ENCODE peak calls at places on chromosomes 13 and 19, in seven cellular contexts. O is sigmoid colon; T is body of pancreas; J is heart left ventricle; W is tibial nerve; G is CD8-positive, alpha-beta T cell; I is upper lobe of left lung. L is an unnamed sample. For H3K9me3, the result is how much of the 10 kb centered on the place peaks cover.

GRCh38 chr13:25806304-25806974 is 245.4 kb downstream of the SHISA2 start:
- DNase-seq in G (no peak), J (no peak), W (no peak), O (no peak), I (no peak), T (no peak), L (no peak)

GRCh38 chr13:39688699-39689405 is 33.4 kb downstream of the COG6 start:
- DNase-seq in G (no peak), O (no peak), W (no peak), T (no peak), J (no peak), I (no peak), L (no peak)

GRCh38 chr19:39352549-39353285 is 10.5 kb downstream of the SAMD4B start:
- DNase-seq in J (no peak), O (no peak), G (no peak), I (no peak), W (no peak), T (no peak), L (no peak)

GRCh38 chr13:113882716-113883115 is 18.8 kb upstream of the GAS6 start:
- DNase-seq in I (no peak), J (no peak), G (no peak), O (no peak), W (no peak), T (no peak), L (no peak)

GRCh38 chr13:108083056-108083455 is 132.3 kb downstream of the LIG4 start:
- DNase-seq in I (no peak), J (no peak), W (no peak), T (no peak), G (no peak), O (no peak), L (no peak)

GRCh38 chr19:55526216-55527196 is 10.4 kb downstream of the SBK2 start:
- DNase-seq in O (no peak), W (no peak), I (peak), G (no peak), J (peak), T (peak), L (peak)

GRCh38 chr19:13718733-13719132 is 45.6 kb upstream of the MRI1 start:
- DNase-seq in T (peak), W (no peak), J (no peak), G (no peak), O (no peak), I (no peak), L (no peak)

GRCh38 chr19:4367781-4368127 is 24.4 kb downstream of the MPND start:
- DNase-seq in W (no peak), T (no peak), G (no peak), I (no peak), O (no peak), J (no peak), L (peak)

GRCh38 chr13:73849292-73849691 is 284.9 kb downstream of the KLF12 start:
- DNase-seq in O (no peak), W (no peak), G (peak), I (no peak), T (no peak), J (no peak), L (no peak)

GRCh38 chr13:34361528-34361927 is 543.6 kb downstream of the RFC3 start:
- DNase-seq in J (no peak), O (no peak), W (no peak), I (no peak), T (no peak), G (no peak), L (no peak)
- H3K27ac ChIP-seq in J (no peak), O (peak), W (no peak), I (no peak), T (no peak), G (no peak), L (no peak)

DNA sequence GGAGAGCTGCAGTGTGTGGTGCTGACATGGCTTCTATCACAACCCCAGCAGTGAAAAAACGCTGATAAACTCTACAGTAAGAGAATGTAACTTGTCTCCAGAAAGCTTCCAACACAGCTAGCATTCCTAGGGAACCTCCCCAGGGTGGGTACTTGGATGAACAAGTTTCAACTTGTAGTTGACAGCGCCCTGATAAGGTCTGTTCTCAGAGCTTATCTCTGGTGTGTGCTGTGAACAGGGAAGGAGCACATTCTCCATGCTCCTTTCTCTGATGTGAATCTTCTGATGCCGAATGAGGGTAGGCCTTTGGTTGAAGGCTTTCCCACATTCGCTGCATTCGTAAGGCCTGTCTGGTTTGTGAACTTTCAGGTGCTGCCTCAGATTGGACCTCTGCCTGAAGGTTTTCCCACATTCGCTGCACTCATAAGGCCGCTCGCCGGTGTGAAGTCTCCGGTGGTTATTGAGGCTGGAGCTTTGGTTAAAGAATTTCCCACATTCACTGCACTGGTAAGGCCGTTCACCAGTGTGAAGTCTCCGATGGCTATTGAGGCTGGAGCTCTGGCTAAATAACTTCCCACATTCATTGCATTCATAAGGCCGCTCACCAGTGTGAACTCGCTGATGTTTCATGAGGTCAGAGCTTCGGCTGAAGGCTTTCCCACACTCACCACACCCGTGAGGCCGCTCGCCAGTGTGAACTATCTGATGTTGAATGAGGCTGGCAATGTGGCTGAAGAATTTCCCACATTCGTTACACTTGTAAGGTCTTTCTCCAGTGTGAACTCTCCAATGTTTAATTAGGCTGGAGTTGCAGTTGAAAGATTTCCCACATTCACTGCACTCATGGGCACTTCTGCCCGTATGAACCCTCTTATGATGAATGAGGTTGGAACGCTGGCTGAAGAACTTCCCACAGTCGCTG is 5.9 kb downstream of the ZNF792 start:
- DNase-seq in W (no peak), O (no peak), G (no peak), J (no peak), I (no peak), T (no peak), L (no peak)
- H3K9me3 ChIP-seq in W (under half), O (under half), G (half or more), J (half or more), I (half or more), T (under half), L (under half)

DNA sequence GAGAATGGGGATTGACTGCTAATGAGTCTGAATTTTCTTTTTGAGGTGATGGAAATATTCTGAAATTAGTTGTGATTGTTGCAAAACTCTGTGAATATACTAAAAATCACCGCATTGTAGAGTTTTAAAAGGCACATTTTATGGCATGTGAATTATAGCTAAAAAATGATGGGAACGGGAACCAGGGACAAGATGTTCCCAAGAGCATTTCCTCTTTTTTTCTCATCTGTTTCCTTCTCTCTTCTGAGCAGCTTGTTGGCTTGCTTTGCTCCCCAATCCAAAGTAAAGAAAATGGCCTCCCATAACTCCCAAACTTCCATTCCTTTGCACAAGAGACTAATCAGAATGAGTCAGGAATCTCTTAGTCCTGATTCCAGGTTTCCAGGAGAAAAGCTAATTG is 459.2 kb downstream of the TSHZ3 start:
- DNase-seq in W (no peak), O (no peak), G (no peak), T (no peak), I (no peak), J (no peak), L (no peak)
- TF ChIP-seq CTCF in W (no peak), O (no peak), G (no peak), T (no peak), I (no peak), J (no peak), L (no peak)

GRCh38 chr13:59409651-59410200 is 754.0 kb downstream of the DIAPH3 start:
- DNase-seq in O (no peak), J (no peak), W (no peak), G (no peak), T (no peak), I (no peak), L (no peak)
- H3K27ac ChIP-seq in O (peak), J (no peak), W (no peak), G (no peak), T (peak), I (no peak), L (no peak)

GRCh38 chr13:79492313-79492798 is 11.4 kb downstream of the NDFIP2 start:
- DNase-seq in W (no peak), T (no peak), J (no peak), O (no peak), I (no peak), G (no peak), L (no peak)

GRCh38 chr13:79492918-79493594 is 12.1 kb downstream of the NDFIP2 start:
- DNase-seq in G (no peak), O (no peak), T (no peak), I (no peak), J (no peak), W (no peak), L (no peak)

GRCh38 chr13:79490326-79490725 is 9.4 kb downstream of the NDFIP2 start:
- DNase-seq in G (no peak), O (no peak), I (no peak), W (no peak), T (no peak), J (no peak), L (no peak)

GRCh38 chr13:79490846-79491245 is 9.9 kb downstream of the NDFIP2 start:
- DNase-seq in J (no peak), I (no peak), T (no peak), G (no peak), O (no peak), W (no peak), L (no peak)

DNA sequence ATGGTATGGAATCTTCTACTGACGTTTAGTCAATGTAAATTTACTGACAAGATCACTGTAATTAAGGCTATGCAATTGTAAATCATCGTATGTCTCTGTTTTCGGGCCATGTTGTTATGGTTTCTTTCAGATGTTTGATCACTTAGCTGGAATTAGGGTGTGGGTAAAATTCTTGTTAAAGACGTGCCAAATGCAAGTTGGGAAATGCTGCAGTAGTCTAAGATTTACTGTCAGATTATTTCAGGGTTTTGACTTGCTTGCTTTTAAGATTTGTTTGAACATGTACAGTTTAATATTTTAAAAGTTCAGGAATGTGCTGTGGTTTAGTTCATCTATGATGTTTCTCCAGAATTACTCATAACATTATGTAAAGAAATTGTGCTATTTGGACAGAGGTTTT is 10.8 kb downstream of the NDFIP2 start:
- DNase-seq in O (no peak), T (no peak), J (no peak), G (no peak), W (no peak), I (no peak), L (no peak)
- H3K9me3 ChIP-seq in O (under half), T (under half), J (under half), G (under half), W (under half), I (under half), L (under half)

GRCh38 chr13:29156136-29156535 is 336.0 kb downstream of the MTUS2 start:
- DNase-seq in T (no peak), G (no peak), J (no peak), O (no peak), I (no peak), W (no peak), L (no peak)
- TF ChIP-seq CTCF in T (no peak), G (no peak), J (no peak), O (no peak), I (no peak), W (no peak), L (no peak)

DNA sequence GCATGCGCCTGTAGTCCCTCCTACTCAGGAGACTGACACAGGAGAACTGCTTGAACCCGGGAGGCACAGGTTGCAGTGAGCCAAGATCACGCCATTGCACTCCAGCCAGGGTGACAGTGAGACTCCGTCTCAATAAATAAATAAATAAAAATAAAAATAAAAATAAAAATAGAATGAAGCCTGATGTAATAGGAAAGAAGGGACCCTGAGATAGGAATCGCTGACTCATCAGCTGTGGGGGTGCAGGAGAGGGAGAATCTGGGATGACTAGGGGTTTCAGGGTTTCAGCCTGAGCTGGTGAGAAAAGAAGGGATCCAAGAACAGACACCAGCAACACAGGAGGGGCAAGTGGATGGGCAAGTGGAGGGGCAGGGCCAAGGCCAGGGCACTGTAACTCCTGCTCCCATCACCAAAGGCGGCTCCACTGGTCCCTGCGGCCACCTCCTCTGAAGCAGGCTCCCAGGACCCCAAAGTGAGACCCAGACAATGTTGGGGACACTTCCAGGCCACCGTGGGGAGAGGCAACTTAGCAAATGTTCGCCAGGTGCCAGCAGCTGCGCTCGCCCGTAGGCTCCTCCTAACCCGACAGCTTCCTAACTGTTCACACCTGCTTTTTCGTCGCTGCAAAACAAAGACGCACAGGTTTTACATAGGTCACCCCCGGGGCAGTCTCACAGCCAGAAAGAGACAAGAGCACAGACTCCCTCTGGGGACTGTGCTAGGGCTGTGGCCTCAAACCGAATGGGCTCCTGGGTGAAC is 1.2 kb downstream of the HAUS8 start:
- DNase-seq in I (no peak), T (no peak), W (no peak), J (no peak), O (no peak), G (no peak), L (no peak)
- H3K27ac ChIP-seq in I (peak), T (peak), W (no peak), J (peak), O (peak), G (peak), L (no peak)

GRCh38 chr19:30567535-30568232 is 195.5 kb downstream of the ZNF536 start:
- DNase-seq in I (no peak), G (no peak), O (no peak), J (no peak), W (no peak), T (no peak), L (no peak)

GRCh38 chr19:30563691-30564090 is 191.5 kb downstream of the ZNF536 start:
- DNase-seq in J (no peak), W (no peak), O (no peak), T (no peak), G (no peak), I (no peak), L (no peak)

GRCh38 chr19:30564551-30565011 is 192.4 kb downstream of the ZNF536 start:
- DNase-seq in J (no peak), G (no peak), T (no peak), W (no peak), O (no peak), I (no peak), L (no peak)

GRCh38 chr19:30565680-30566079 is 193.5 kb downstream of the ZNF536 start:
- DNase-seq in G (no peak), I (no peak), T (no peak), O (no peak), W (no peak), J (no peak), L (no peak)

DNA sequence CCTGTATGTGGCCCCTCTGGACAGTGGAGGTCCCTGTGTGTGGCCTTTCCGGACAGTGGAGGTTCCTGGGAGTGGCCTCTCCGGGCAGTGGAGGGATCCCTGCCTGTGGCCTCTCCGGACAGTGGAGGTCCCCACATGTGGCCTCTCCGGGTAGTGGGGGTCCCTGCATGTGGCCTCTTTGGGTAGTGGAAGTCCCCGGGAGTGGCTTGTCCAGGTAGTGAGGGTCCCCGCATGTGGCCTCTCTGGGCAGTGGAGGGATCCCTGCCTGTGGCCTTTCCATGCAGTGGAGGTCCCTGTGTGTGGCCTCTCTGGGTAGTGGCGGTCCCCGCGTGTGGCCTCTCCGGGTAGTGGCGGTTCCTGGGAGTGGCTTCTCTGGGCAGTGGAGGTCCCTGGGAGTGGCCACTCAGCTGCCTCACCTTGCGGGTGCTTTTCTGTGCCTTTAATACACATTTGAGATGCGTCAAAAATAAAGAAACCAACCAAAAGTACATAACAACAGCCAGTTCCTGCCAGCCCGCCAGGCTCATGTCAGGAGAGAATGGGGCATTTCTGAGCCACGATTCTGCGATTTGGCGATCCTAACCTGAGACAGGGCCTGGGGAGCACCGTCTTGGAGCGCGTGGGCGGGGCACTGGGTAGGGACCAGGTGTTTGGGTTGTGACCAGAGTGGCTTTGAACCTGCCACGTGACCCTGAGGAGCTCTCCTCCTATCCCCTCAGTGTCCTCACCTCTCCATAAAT is 194.7 kb downstream of the ZNF536 start:
- DNase-seq in G (no peak), W (no peak), J (no peak), T (no peak), I (no peak), O (no peak), L (no peak)
- H3K9me3 ChIP-seq in G (under half), W (under half), J (under half), T (under half), I (under half), O (under half), L (under half)

GRCh38 chr13:42478531-42479156 is 95.3 kb upstream of the TNFSF11 start:
- DNase-seq in O (no peak), W (no peak), I (no peak), G (no peak), J (no peak), T (no peak), L (no peak)
- TF ChIP-seq CTCF in O (no peak), W (no peak), I (no peak), G (peak), J (peak), T (no peak), L (peak)

GRCh38 chr13:47146136-47146535 is 249.3 kb upstream of the HTR2A start:
- DNase-seq in G (no peak), J (no peak), I (no peak), W (no peak), T (no peak), O (no peak), L (no peak)
- H3K27ac ChIP-seq in G (no peak), J (no peak), I (no peak), W (no peak), T (no peak), O (no peak), L (no peak)